ENCODE peak calls at places on chromosomes 2 and 18, in nine cellular contexts. D is Peyer's patch; R is H1; G is CD8-positive, alpha-beta T cell; I is psoas muscle; P is AG04450; W is GM12878; V is gastrocnemius medialis; L is breast epithelium. A is an unnamed sample.

GRCh38 chr2:24594283-24594682 is 103.2 kb downstream of the NCOA1 start:
- DNase-seq in I (no peak), D (no peak), W (no peak), V (no peak), G (no peak), P (no peak), R (no peak), L (no peak), A (no peak)

GRCh38 chr2:11342561-11343343 is 1.7 kb downstream of the ROCK2 start:
- DNase-seq in R (no peak), G (no peak), V (no peak), I (no peak), L (no peak), W (no peak), P (peak), D (no peak), A (no peak)

GRCh38 chr2:191646612-191646902 is 31.4 kb upstream of the NABP1 start:
- DNase-seq in I (no peak), P (no peak), V (no peak), D (no peak), L (no peak), G (no peak), W (no peak), R (no peak), A (no peak)

GRCh38 chr2:16100006-16100405 is 159.7 kb downstream of the MYCN start:
- DNase-seq in R (no peak), L (no peak), D (no peak), W (no peak), I (no peak), V (no peak), P (no peak), G (no peak), A (no peak)

GRCh38 chr18:74797577-74798151 is 200.0 kb downstream of the ZNF407 start:
- DNase-seq in P (no peak), V (no peak), R (no peak), D (no peak), G (no peak), I (no peak), W (no peak), L (no peak), A (no peak)

GRCh38 chr2:653645-654425 is 23.4 kb downstream of the TMEM18 start:
- DNase-seq in G (no peak), R (peak), I (no peak), P (no peak), W (no peak), L (peak), V (no peak), D (no peak), A (no peak)

GRCh38 chr2:214069254-214069653 is 341.6 kb upstream of the VWC2L start:
- DNase-seq in L (no peak), P (peak), I (no peak), G (no peak), R (no peak), W (no peak), V (no peak), D (no peak), A (no peak)

GRCh38 chr18:30093376-30093775 is 949.2 kb downstream of the DSC3 start:
- DNase-seq in L (no peak), V (no peak), W (no peak), I (no peak), R (no peak), G (no peak), D (no peak), P (no peak), A (no peak)

GRCh38 chr2:217776631-217777030 is 226.2 kb downstream of the TNS1 start:
- DNase-seq in W (no peak), P (no peak), V (no peak), L (no peak), R (no peak), I (no peak), D (no peak), G (no peak), A (no peak)

GRCh38 chr18:55113800-55114199 is 154.5 kb upstream of the CCDC68 start:
- DNase-seq in G (no peak), L (no peak), V (no peak), D (no peak), P (no peak), W (no peak), R (no peak), I (peak), A (no peak)

GRCh38 chr2:216222650-216223352 is 113.7 kb downstream of the XRCC5 start:
- DNase-seq in W (peak), G (no peak), I (no peak), R (no peak), D (no peak), V (no peak), P (no peak), L (no peak), A (no peak)

GRCh38 chr2:126535408-126535807 is 120.5 kb upstream of the GYPC start:
- DNase-seq in I (no peak), D (no peak), P (no peak), L (no peak), R (no peak), G (no peak), V (no peak), W (no peak), A (no peak)

GRCh38 chr2:166373951-166374350 is 1.8 kb downstream of the SCN9A start:
- DNase-seq in L (no peak), I (no peak), D (no peak), W (no peak), V (no peak), P (peak), R (no peak), G (no peak), A (no peak)

GRCh38 chr18:21112140-21112473 is 494 bp upstream of the ROCK1 start:
- DNase-seq in P (no peak), W (no peak), G (no peak), L (no peak), R (no peak), D (no peak), V (no peak), I (no peak), A (no peak)

GRCh38 chr18:69586581-69586980 is 185.9 kb downstream of the DOK6 start:
- DNase-seq in G (no peak), V (no peak), W (no peak), I (no peak), R (no peak), D (no peak), L (no peak), P (no peak), A (no peak)

GRCh38 chr2:153811516-153811915 is 60.2 kb upstream of the GALNT13 start:
- DNase-seq in I (no peak), R (no peak), D (no peak), V (no peak), G (no peak), W (no peak), P (no peak), L (no peak), A (no peak)

GRCh38 chr2:134897932-134898331 is 20.7 kb upstream of the CCNT2 start:
- DNase-seq in I (no peak), L (no peak), D (no peak), V (no peak), P (no peak), R (no peak), G (no peak), W (no peak), A (no peak)

GRCh38 chr2:222582931-222583330 is 73.0 kb downstream of the FARSB start:
- DNase-seq in G (no peak), V (no peak), I (no peak), D (no peak), L (no peak), R (no peak), W (no peak), P (no peak), A (no peak)

GRCh38 chr2:17615728-17616351 is 75.3 kb downstream of the VSNL1 start:
- DNase-seq in W (no peak), L (peak), R (no peak), V (no peak), G (no peak), D (no peak), P (no peak), I (no peak), A (no peak)

GRCh38 chr2:193103064-193103463 is 908.3 kb upstream of the TMEFF2 start:
- DNase-seq in V (no peak), R (no peak), W (no peak), I (no peak), G (no peak), L (no peak), P (no peak), D (no peak), A (no peak)

GRCh38 chr2:201665420-201666158 is 22.3 kb upstream of the TMEM237 start:
- DNase-seq in I (no peak), V (no peak), W (no peak), P (no peak), G (no peak), R (no peak), L (no peak), D (no peak), A (no peak)

GRCh38 chr2:64251497-64252277 is 107.5 kb upstream of the PELI1 start:
- DNase-seq in L (no peak), V (no peak), P (no peak), W (no peak), R (no peak), G (no peak), D (no peak), I (no peak), A (no peak)

GRCh38 chr2:64250063-64250462 is 105.8 kb upstream of the PELI1 start:
- DNase-seq in L (no peak), D (no peak), V (no peak), P (no peak), G (no peak), W (no peak), R (no peak), I (no peak), A (no peak)

GRCh38 chr2:64250751-64251405 is 106.7 kb upstream of the PELI1 start:
- DNase-seq in V (no peak), I (no peak), D (no peak), R (no peak), W (no peak), L (no peak), P (no peak), G (no peak), A (no peak)
- H3K4me3 ChIP-seq in V (no peak), I (no peak), D (no peak), R (peak), W (no peak), L (no peak), P (no peak), G (no peak), A (no peak)

GRCh38 chr18:59300676-59301285 is 17.7 kb downstream of the CPLX4 start:
- DNase-seq in D (no peak), W (no peak), P (no peak), R (no peak), V (no peak), G (no peak), I (no peak), L (no peak), A (no peak)

GRCh38 chr18:59303656-59304055 is 14.8 kb downstream of the CPLX4 start:
- DNase-seq in D (no peak), I (no peak), W (no peak), L (no peak), V (no peak), P (no peak), G (no peak), R (no peak), A (no peak)

GRCh38 chr18:59303006-59303405 is 15.4 kb downstream of the CPLX4 start:
- DNase-seq in W (no peak), V (no peak), L (no peak), R (no peak), D (no peak), I (no peak), P (no peak), G (no peak), A (no peak)

GRCh38 chr18:59298871-59299270 is 19.6 kb downstream of the CPLX4 start:
- DNase-seq in P (no peak), G (no peak), V (no peak), D (no peak), I (no peak), W (no peak), L (no peak), R (no peak), A (no peak)

GRCh38 chr18:59301974-59302373 is 16.5 kb downstream of the CPLX4 start:
- DNase-seq in R (no peak), D (no peak), L (no peak), I (no peak), V (no peak), P (no peak), W (no peak), G (no peak), A (no peak)
- H3K27ac ChIP-seq in R (no peak), D (no peak), L (no peak), I (no peak), V (no peak), P (no peak), W (no peak), G (no peak), A (no peak)

GRCh38 chr2:241901500-241902351 is 32.2 kb downstream of the RTP5 start:
- DNase-seq in G (no peak), W (no peak), L (no peak), R (peak), P (no peak), V (no peak), D (no peak), I (no peak), A (no peak)

GRCh38 chr2:241902357-241902991 is 32.9 kb downstream of the RTP5 start:
- DNase-seq in P (no peak), R (peak), V (no peak), W (no peak), D (no peak), I (no peak), L (no peak), G (no peak), A (no peak)

GRCh38 chr2:241898681-241899270 is 29.2 kb downstream of the RTP5 start:
- DNase-seq in W (no peak), R (peak), I (no peak), P (no peak), G (no peak), L (no peak), V (no peak), D (no peak), A (no peak)

GRCh38 chr2:241900251-241901017 is 30.9 kb downstream of the RTP5 start:
- DNase-seq in G (no peak), W (no peak), D (no peak), P (no peak), I (no peak), V (no peak), L (no peak), R (peak), A (no peak)

GRCh38 chr2:241901018-241901380 is 31.5 kb downstream of the RTP5 start:
- DNase-seq in V (no peak), G (no peak), D (no peak), W (no peak), L (no peak), R (peak), P (no peak), I (no peak), A (no peak)
- H3K4me3 ChIP-seq in V (no peak), G (no peak), D (no peak), W (no peak), L (no peak), R (no peak), P (no peak), I (no peak), A (no peak)

GRCh38 chr18:13471971-13472628 is 253.5 kb downstream of the LDLRAD4 start:
- DNase-seq in W (no peak), L (no peak), D (no peak), V (no peak), I (no peak), R (no peak), P (no peak), G (no peak), A (no peak)

GRCh38 chr18:13474336-13474735 is 252.0 kb downstream of the FAM210A start:
- DNase-seq in V (no peak), P (no peak), G (no peak), R (no peak), W (no peak), L (no peak), D (no peak), I (no peak), A (no peak)

GRCh38 chr18:13473751-13474150 is 252.6 kb downstream of the FAM210A start:
- DNase-seq in V (no peak), D (no peak), L (no peak), W (no peak), I (no peak), G (no peak), R (no peak), P (no peak), A (no peak)

GRCh38 chr18:13470555-13471494 is 252.3 kb downstream of the LDLRAD4 start:
- DNase-seq in L (no peak), V (no peak), W (no peak), I (no peak), D (no peak), R (no peak), G (no peak), P (no peak), A (no peak)

GRCh38 chr18:13471495-13471845 is 252.9 kb downstream of the LDLRAD4 start:
- DNase-seq in W (no peak), V (no peak), P (no peak), I (no peak), G (no peak), L (no peak), R (no peak), D (no peak), A (no peak)
- H3K27ac ChIP-seq in W (no peak), V (no peak), P (no peak), I (no peak), G (no peak), L (peak), R (no peak), D (no peak), A (no peak)

GRCh38 chr18:24447961-24448360 is 12.5 kb upstream of the HRH4 start:
- DNase-seq in D (no peak), I (no peak), R (no peak), L (no peak), P (no peak), W (no peak), G (no peak), V (no peak), A (no peak)

GRCh38 chr18:24446953-24447537 is 13.4 kb upstream of the HRH4 start:
- DNase-seq in L (no peak), G (no peak), P (no peak), I (no peak), W (no peak), D (no peak), V (no peak), R (no peak), A (no peak)

GRCh38 chr18:24443870-24444269 is 16.6 kb upstream of the HRH4 start:
- DNase-seq in L (no peak), W (no peak), P (no peak), R (no peak), I (no peak), V (no peak), D (no peak), G (no peak), A (no peak)

DNA sequence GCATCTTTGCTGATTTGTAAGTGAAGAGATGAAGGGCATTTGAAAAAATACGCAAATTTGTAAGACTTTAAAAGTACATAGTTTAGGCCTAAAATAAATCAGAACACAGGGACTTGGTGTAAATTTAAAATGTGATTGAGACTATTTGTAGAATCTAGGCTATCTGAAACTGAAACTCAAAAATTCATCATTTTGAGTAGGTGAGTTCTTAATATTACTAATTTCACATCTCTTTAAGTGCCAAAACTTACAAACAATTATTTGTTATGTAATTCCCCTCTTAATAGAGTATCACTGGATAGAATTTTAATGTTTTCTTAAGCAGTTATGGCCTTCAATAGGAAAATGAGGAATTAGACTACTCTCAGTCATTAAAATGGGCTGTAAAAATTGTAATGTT is 14.0 kb upstream of the HRH4 start:
- DNase-seq in W (no peak), I (no peak), P (no peak), G (no peak), D (no peak), R (no peak), V (no peak), L (no peak), A (no peak)
- H3K4me3 ChIP-seq in W (no peak), I (no peak), P (no peak), G (no peak), D (no peak), R (no peak), V (no peak), L (no peak), A (no peak)

DNA sequence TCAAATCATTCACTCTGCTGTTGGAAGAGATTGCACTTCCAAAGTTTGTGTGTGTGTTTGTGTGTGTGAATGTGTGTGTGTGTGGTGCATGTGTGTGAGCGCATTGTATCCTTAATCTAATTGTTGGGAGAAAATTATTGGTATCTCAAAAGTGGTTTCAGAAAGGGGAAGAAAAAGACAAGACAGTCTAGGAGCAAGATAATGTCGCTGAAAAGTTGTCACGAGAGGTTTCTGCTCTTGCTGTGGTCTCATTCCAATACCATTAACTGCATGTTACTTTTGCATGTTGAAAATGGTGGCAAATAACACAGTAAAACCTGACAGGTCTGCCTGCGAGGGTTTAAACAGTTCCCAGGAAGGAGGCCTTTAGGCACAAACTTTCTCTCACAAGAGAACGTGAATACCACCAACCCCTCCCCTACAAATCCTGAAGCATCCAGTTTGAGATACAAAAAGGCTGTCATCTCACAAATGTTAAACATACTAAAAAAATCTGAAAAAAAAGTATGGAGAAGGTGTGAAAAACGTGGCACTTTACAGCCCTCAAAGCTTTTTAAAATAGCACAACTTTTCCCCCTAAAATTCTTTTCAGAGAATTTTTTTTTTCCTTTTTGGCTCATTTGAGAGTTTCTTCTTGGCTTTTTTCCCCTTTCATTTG is 10.2 kb downstream of the ZEB2 start:
- DNase-seq in I (no peak), R (no peak), G (no peak), V (no peak), L (no peak), P (no peak), W (no peak), D (no peak), A (no peak)
- H3K27ac ChIP-seq in I (peak), R (no peak), G (peak), V (peak), L (peak), P (no peak), W (no peak), D (peak), A (no peak)

GRCh38 chr18:79832169-79832568 is 34.4 kb downstream of the KCNG2 start:
- DNase-seq in G (no peak), R (no peak), W (no peak), P (no peak), D (no peak), V (no peak), L (no peak), I (no peak), A (no peak)
- H3K4me3 ChIP-seq in G (no peak), R (no peak), W (no peak), P (no peak), D (no peak), V (no peak), L (no peak), I (no peak), A (no peak)

GRCh38 chr2:121476714-121477113 is 54.0 kb upstream of the RNU4ATAC start:
- DNase-seq in I (no peak), D (no peak), V (no peak), R (no peak), P (no peak), W (no peak), G (no peak), L (no peak), A (no peak)
- H3K27ac ChIP-seq in I (no peak), D (no peak), V (peak), R (no peak), P (no peak), W (no peak), G (no peak), L (no peak), A (no peak)

DNA sequence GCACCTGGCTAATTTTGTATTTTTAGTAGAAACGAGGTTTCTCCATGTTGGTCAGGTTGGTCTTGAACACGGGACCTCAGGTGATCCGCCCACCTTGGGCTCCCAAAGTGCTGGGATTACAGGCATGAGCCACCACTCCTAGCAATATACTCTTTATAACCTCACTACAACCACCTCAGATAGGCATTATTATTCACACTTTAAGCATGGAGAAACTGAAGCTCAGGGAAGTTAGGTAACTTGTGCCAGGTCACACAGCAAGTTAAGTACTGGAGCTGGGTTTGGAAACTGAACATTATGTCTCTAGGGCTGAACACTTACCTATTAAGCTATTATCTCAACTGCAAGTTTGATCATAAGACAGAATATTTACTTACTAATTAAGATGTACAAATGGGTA is 42.6 kb upstream of the ACTR2 start:
- DNase-seq in V (no peak), W (no peak), L (no peak), I (no peak), P (no peak), G (no peak), D (no peak), R (no peak), A (no peak)
- H3K4me3 ChIP-seq in V (no peak), W (no peak), L (no peak), I (no peak), P (no peak), G (no peak), D (no peak), R (no peak), A (no peak)